ENCODE peak calls at places on chromosomes 1 and 21, in four cellular contexts. G is Peyer's patch, N is spleen, P is transverse colon. L is an unnamed sample.

GRCh38 chr21:32411366-32412161 is 942 bp upstream of the EVA1C start:
- DNase-seq in G (peak; percentile 64), N (peak; percentile 93), P (peak; percentile 95), L (peak; percentile 86)

GRCh38 chr1:1115136-1115829 is 606 bp downstream of the C1orf159 start:
- DNase-seq in G (no peak), N (no peak), P (peak; percentile 7), L (no peak)

GRCh38 chr1:117364240-117364639 is 3.0 kb upstream of the MAN1A2 start:
- DNase-seq in G (no peak), N (no peak), P (no peak), L (no peak)

GRCh38 chr1:21574464-21575151 is 65.4 kb downstream of the ALPL start:
- DNase-seq in G (no peak), N (peak; percentile 82), P (no peak), L (no peak)

GRCh38 chr1:29933110-29933509 is 696.8 kb downstream of the PTPRU start:
- DNase-seq in G (no peak), N (peak; percentile 9), P (no peak), L (no peak)

GRCh38 chr1:25439287-25439686 is 8.6 kb downstream of the MACO1 start:
- DNase-seq in G (no peak), N (no peak), P (no peak), L (no peak)

GRCh38 chr1:48182441-48182840 is 40.1 kb upstream of the SLC5A9 start:
- DNase-seq in G (no peak), N (no peak), P (no peak), L (no peak)

GRCh38 chr1:29259802-29260441 is 23.6 kb downstream of the PTPRU start:
- DNase-seq in G (no peak), N (no peak), P (peak; percentile 59), L (peak; percentile 71)

GRCh38 chr1:4215391-4215790 is 315.3 kb upstream of the C1orf174 start:
- DNase-seq in G (no peak), N (no peak), P (no peak), L (no peak)

GRCh38 chr1:182595641-182596240 is 6.7 kb upstream of the RNASEL start:
- DNase-seq in G (peak; percentile 68), N (no peak), P (peak; percentile 79), L (peak; percentile 58)

GRCh38 chr1:38817958-38818705 is 41.4 kb downstream of the RRAGC start:
- DNase-seq in G (no peak), N (peak; percentile 88), P (peak; percentile 15), L (peak; percentile 15)

GRCh38 chr1:938711-939504 is 15.2 kb downstream of the SAMD11 start:
- DNase-seq in G (no peak), N (no peak), P (no peak), L (no peak)

GRCh38 chr1:162997499-162998285 is 71.5 kb upstream of the RGS4 start:
- DNase-seq in G (no peak), N (no peak), P (no peak), L (no peak)

GRCh38 chr1:9400425-9401079 is 107.9 kb downstream of the SPSB1 start:
- DNase-seq in G (peak; percentile 30), N (no peak), P (no peak), L (no peak)

GRCh38 chr1:7250826-7251800 is 465.9 kb downstream of the CAMTA1 start:
- DNase-seq in G (no peak), N (no peak), P (no peak), L (no peak)

GRCh38 chr1:112704908-112705627 is 1.9 kb downstream of the RHOC start:
- DNase-seq in G (peak; percentile 66), N (peak; percentile 89), P (peak; percentile 86), L (peak; percentile 45)

GRCh38 chr1:96782861-96783260 is 61.3 kb downstream of the PTBP2 start:
- DNase-seq in G (no peak), N (no peak), P (no peak), L (no peak)

GRCh38 chr1:19536519-19536918 is 51.2 kb upstream of the CAPZB start:
- DNase-seq in G (no peak), N (no peak), P (no peak), L (no peak)

GRCh38 chr1:92315766-92316413 is 17.0 kb downstream of the RPAP2 start:
- DNase-seq in G (no peak), N (no peak), P (peak; percentile 22), L (no peak)

GRCh38 chr1:22654692-22655091 is 1.7 kb downstream of the C1QB start:
- DNase-seq in G (no peak), N (no peak), P (no peak), L (no peak)

DNA sequence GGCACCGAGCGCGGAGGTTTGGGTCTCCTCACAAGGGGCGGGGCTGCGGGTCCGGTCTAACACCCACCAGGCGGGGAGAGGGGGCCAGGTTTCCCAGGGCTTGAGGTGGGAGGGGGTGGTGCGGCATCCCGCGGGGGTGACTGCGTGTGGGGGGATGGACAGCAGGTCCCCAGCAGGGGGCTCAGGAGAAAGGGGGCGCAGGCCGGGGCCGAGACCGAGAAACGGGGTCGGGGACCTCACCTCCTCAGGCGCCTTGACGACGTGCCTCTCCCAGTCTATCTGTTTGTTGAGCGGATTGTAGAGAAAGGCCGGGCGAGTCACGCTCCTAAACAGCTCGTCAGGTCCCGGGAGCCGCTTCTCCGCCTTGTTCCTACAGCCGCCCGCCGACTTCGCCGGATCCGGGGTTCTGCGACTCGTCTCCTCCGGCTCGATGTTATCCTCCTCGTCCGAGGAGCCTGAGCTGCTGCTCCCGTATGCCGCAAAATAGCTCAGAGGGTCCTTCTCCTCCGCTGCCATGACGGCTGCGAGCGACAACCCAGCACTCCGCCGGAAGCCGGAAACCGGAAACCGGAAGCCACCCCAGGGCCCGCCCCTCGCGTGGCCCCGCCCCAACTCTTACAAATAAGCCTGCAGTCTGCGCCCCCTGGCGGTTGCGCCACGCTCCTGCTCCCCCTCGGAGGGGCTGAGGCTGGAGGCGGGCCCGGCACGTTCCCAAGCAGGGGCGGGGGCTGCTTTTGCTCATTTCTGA is at the start of gene C1orf52:
- DNase-seq in G (peak; percentile 97), N (peak; percentile 99), P (peak; percentile 95), L (peak; percentile 94)
- TF ChIP-seq POLR2A in G (peak; percentile 80), N (no peak), P (peak; percentile 82), L (peak; percentile 84)

GRCh38 chr1:173502104-173502503 is 25.0 kb downstream of the PRDX6 start:
- DNase-seq in G (no peak), N (no peak), P (no peak), L (no peak)
- TF ChIP-seq POLR2A in G (no peak), N (no peak), P (no peak), L (no peak)

GRCh38 chr1:100132566-100133477 is at the start of the genes SASS6 and TRMT13:
- DNase-seq in G (peak; percentile 97), N (peak; percentile 98), P (peak; percentile 98), L (peak; percentile 97)
- TF ChIP-seq POLR2A in G (peak; percentile 31), N (no peak), P (peak; percentile 17), L (peak; percentile 76)

DNA sequence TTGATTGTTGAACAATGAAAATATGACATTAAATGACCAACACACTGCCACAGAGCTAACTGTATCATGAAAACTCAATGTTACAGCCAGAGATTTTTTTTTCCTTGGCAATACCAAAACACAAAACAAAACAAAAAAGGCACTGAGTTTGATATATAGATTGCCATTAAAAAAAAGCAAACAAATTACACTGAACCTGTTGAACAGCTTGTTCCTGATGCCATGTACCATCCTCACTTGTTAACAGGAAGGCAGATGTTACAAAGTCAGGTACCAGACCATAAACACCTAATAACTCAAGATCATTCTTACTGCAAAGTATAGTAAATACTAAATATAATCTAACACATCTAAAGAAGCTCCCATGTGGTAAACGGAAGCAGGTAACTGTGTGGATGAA is 75.2 kb downstream of the ZNF644 start:
- DNase-seq in G (no peak), N (no peak), P (no peak), L (no peak)
- TF ChIP-seq POLR2A in G (no peak), N (no peak), P (no peak), L (no peak)

L was measured in erythroblast.